ENCODE peak calls at places on chromosomes 1 and 21, in seven cellular contexts. M is A549, I is K562, U is HepG2, G is transverse colon, K is H1, F is ovary. N is an unnamed sample. For H3K4me1, the result is how much of the 10 kb centered on the place peaks cover.

GRCh38 chr21:28547795-28548194 is 444.9 kb downstream of the LTN1 start:
- DNase-seq in M (no peak), I (no peak), U (no peak), G (no peak), K (no peak), F (no peak), N (no peak)

GRCh38 chr1:31795801-31796621 is 19.8 kb downstream of the SPOCD1 start:
- DNase-seq in M (no peak), I (peak), U (no peak), G (peak), K (no peak), F (no peak), N (peak)

GRCh38 chr1:248631354-248632041 is 3.4 kb downstream of the OR2T11 start:
- DNase-seq in M (no peak), I (no peak), U (peak), G (peak), K (no peak), F (no peak), N (no peak)

GRCh38 chr1:203136409-203137042 is 9.0 kb downstream of the ADORA1 start:
- DNase-seq in M (peak), I (no peak), U (no peak), G (no peak), K (no peak), F (no peak), N (no peak)

GRCh38 chr1:34360574-34360973 is 183.9 kb downstream of the C1orf94 start:
- DNase-seq in M (no peak), I (no peak), U (no peak), G (no peak), K (peak), F (no peak), N (no peak)

GRCh38 chr1:29503441-29503840 is 267.1 kb downstream of the PTPRU start:
- DNase-seq in M (no peak), I (no peak), U (no peak), G (no peak), K (no peak), F (no peak), N (peak)

GRCh38 chr1:201690528-201690927 is 138.4 kb upstream of the IPO9 start:
- DNase-seq in M (no peak), I (no peak), U (no peak), G (no peak), K (no peak), F (no peak), N (no peak)

GRCh38 chr1:161725888-161726630 is 4.7 kb downstream of the FCRLB start:
- DNase-seq in M (peak), I (peak), U (peak), G (peak), K (peak), F (peak), N (peak)

GRCh38 chr1:111769517-111770146 is 13.9 kb downstream of the DDX20 start:
- DNase-seq in M (peak), I (peak), U (peak), G (peak), K (no peak), F (peak), N (no peak)

GRCh38 chr21:41186763-41187536 is 19.0 kb downstream of the BACE2 start:
- DNase-seq in M (no peak), I (no peak), U (no peak), G (no peak), K (no peak), F (no peak), N (no peak)

GRCh38 chr1:234093107-234093506 is 188.6 kb downstream of the SLC35F3 start:
- DNase-seq in M (no peak), I (no peak), U (no peak), G (no peak), K (no peak), F (no peak), N (no peak)

GRCh38 chr1:234091065-234091401 is 186.6 kb downstream of the SLC35F3 start:
- DNase-seq in M (no peak), I (no peak), U (no peak), G (no peak), K (no peak), F (no peak), N (no peak)

GRCh38 chr1:234093741-234094140 is 189.3 kb downstream of the SLC35F3 start:
- DNase-seq in M (no peak), I (no peak), U (no peak), G (no peak), K (no peak), F (no peak), N (no peak)

GRCh38 chr1:234089396-234089795 is 184.9 kb downstream of the SLC35F3 start:
- DNase-seq in M (no peak), I (peak), U (no peak), G (no peak), K (no peak), F (no peak), N (no peak)

GRCh38 chr1:234090212-234091064 is 186.0 kb downstream of the SLC35F3 start:
- DNase-seq in M (no peak), I (no peak), U (no peak), G (no peak), K (no peak), F (no peak), N (no peak)
- TF ChIP-seq EP300 in M (no peak), I (no peak), U (no peak), G (no peak), K (no peak), F (no peak), N (no peak)

DNA sequence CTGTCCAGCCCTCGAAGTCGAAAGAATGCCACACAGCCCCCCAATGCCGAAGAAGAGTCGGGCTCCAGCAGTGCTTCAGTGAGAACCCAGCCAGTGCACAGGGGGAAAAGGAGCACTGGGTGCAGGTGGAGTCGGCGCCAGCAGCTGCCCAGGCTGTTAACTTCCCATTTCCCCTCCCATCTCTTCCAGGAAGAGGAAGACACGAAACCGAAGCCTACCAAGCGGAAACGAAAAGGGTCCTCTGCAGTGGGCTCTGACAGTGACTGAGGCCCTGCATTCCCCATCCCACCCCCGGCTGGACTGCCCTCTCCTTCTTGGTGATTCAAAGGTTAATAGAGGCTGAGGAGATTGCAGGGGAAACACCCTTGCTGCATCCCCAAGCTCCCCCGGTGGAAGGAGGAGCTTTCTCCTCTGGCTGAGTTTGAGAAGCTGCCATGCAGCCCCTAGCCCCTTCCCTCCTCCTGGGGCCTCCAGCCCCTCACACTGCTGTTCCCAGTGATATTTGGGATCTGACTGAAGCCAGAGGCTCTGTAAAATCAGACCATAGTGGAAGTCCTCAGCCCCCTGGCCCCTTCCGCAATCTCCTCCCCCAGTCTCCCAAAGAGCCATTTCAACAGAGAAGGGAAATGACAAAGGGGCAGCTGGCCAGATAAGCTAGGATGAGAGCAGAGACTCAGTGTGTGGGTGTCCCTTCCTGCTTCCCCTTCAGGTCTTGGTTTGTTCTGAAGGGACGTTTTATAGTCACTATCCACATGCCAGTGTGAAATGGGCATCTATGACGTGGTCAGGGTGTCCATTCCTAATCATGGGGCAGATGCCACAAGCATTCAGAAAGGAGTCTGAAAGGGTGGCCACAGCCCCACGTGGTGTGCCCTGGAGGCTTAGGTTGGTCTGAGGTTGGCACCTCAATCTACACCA is 1.9 kb upstream of the SLC27A3 start:
- DNase-seq in M (no peak), I (no peak), U (no peak), G (no peak), K (no peak), F (no peak), N (no peak)
- H3K27ac ChIP-seq in M (no peak), I (no peak), U (no peak), G (peak), K (no peak), F (no peak), N (no peak)

DNA sequence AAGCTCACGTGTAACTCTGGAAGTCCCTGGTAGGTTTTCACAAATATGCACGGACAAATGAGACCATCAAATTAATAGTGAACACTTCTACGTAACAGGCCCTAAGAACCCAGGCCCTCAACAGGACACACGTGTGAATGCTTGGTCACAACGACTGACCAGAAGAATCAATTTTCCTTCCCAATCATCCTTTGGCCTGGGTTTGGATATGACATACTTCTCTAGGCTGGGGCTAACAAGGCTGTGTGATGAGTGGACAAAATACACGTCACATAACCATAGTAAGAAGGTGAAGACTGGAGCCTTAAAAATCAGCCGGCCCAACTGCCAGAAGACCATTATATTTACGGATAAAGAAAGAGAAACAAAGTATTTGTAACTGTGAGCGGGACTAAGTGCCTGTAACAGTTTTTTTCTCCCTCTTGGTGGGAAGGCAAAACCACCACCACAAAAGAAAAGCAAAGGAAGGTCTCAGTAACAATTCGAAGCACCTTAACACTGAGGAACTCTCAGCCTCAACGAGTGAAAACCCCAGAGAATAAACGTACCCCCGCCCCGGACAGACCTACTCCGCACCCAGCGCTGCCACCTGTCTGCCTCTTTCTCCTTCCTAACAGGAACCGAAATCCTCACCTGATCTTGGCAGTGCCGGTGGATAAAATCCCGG is 450 bp downstream of the SDE2 start:
- DNase-seq in M (peak), I (peak), U (peak), G (no peak), K (no peak), F (no peak), N (no peak)
- H3K4me1 ChIP-seq in M (under half), I (under half), U (half or more), G (under half), K (under half), F (under half), N (under half)

DNA sequence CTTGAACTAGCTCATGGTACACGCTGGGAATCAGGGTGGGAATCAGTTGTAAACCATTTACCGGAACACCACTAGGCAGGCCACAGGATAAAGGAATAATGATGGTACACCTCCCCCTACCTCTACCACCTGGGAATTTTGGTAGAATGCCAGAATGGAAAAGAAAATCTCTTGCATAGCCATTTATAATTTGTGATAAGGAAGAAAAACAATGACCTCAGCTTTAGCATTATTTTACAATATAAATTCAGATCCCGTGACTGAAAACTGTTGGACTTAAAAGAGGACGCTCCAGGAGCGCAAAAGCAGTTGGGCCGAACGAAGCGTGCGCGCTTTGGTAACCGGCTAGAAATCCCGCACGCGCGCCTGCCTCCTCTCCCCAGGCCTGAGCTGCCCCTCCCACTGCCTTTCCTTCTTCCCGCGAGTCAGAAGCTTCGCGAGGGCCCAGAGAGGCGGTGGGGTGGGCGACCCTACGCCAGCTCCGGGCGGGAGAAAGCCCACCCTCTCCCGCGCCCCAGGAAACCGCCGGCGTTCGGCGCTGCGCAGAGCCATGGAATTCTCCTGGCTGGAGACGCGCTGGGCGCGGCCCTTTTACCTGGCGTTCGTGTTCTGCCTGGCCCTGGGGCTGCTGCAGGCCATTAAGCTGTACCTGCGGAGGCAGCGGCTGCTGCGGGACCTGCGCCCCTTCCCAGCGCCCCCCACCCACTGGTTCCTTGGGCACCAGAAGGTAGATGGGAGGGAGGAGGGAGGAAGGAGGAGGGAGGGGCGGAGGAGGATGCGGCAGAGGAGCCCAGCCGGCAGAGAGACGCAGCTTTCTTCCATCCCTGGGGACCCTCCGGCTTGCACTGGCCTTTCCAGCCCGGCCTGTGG is at the start of gene CYP4X1:
- DNase-seq in M (no peak), I (no peak), U (no peak), G (peak), K (peak), F (peak), N (peak)
- TF ChIP-seq EP300 in M (no peak), I (no peak), U (no peak), G (no peak), K (no peak), F (no peak), N (no peak)

DNA sequence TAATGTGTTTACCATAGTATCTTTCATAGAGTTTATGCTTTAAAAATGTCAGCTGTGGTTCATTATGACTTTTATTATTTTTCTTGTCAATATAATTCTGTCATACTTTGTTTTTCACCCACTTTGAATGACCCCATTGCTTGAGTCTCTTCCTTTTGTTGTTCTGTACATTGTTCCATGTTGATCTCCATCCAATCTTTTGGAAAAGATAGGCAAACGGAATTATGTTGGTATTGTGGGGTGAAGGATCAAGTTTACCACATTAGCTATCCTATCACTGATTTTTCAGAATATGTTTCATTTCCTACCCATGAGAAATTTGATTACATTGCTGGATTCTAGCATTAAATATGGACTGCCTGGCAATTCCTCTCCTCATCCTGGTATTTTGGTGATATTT is 196.6 kb downstream of the NFIA start:
- DNase-seq in M (no peak), I (no peak), U (no peak), G (no peak), K (no peak), F (no peak), N (no peak)
- H3K27ac ChIP-seq in M (no peak), I (no peak), U (no peak), G (peak), K (no peak), F (no peak), N (no peak)

GRCh38 chr1:225299624-225300023 is 128.2 kb downstream of the LBR start:
- DNase-seq in M (no peak), I (no peak), U (no peak), G (no peak), K (no peak), F (no peak), N (no peak)
- H3K4me1 ChIP-seq in M (under half), I (under half), U (under half), G (under half), K (under half), F (under half), N (under half)

DNA sequence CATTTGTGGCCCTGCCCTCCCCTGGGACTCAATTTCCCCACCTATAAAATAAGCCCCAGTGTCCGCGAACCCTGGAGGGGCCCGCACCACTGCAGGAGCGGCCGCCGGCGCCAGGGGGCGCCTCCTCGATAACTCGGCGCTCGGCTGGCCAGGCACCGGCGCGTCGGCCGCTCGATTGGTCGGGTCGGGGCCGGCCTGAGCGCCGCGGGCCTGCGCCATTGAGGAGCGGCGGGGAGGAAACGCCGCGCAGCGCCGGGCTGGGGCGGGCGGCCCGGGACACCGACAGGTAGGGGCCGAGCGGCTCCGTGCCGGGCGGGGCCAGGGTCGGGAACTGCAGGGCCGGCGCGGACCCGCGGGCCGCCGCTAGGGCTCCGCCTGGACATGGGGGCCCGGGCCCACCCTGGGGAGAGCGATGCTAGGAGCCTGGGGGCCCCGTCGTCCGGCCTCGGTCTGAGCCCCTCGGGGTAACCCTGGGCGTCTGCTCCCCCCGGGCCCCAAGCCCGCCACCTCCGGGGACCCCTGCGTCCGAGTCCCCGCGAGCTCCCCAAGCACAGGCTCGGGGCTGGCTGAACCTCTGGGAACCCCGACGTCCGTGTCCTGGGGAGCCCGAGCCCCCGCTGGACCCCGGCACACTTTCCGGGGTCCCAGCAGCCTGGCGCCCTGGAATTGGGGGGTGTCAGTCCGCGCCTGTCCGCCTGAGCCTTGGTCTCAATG is at the start of gene VPS13D:
- DNase-seq in M (peak), I (peak), U (peak), G (peak), K (peak), F (peak), N (peak)
- TF ChIP-seq EP300 in M (no peak), I (peak), U (no peak), G (no peak), K (no peak), F (no peak), N (no peak)